ENCODE peak calls at places on chromosome 5, in four cellular contexts. T is GM23338, V is breast epithelium, O is upper lobe of left lung. F is an unnamed sample.

GRCh38 chr5:89211836-89212235 is 328.9 kb upstream of the MEF2C start:
- DNase-seq in T (no peak), O (no peak), V (no peak), F (no peak)

GRCh38 chr5:125602184-125602583 is 821.0 kb upstream of the GRAMD2B start:
- DNase-seq in T (no peak), V (no peak), O (no peak), F (no peak)

GRCh38 chr5:3186711-3187450 is 408.8 kb upstream of the IRX1 start:
- DNase-seq in V (no peak), O (no peak), T (no peak), F (no peak)

GRCh38 chr5:179142434-179143198 is 82.4 kb downstream of the ZNF354C start:
- DNase-seq in O (no peak), V (no peak), T (no peak), F (no peak)

GRCh38 chr5:177304392-177305119 is 957 bp downstream of the PRELID1 start:
- DNase-seq in T (no peak), V (no peak), O (no peak), F (no peak)

GRCh38 chr5:167011196-167011595 is 1280.2 kb upstream of the WWC1 start:
- DNase-seq in V (no peak), T (no peak), O (no peak), F (no peak)

GRCh38 chr5:159777049-159777448 is 139.2 kb upstream of the ADRA1B start:
- DNase-seq in V (no peak), O (no peak), T (no peak), F (no peak)

GRCh38 chr5:65013141-65013540 is 244.4 kb downstream of the CWC27 start:
- DNase-seq in T (no peak), O (no peak), V (no peak), F (no peak)

GRCh38 chr5:71587709-71588532 is 781 bp downstream of the MCCC2 start:
- DNase-seq in O (no peak), V (no peak), T (peak), F (peak)

GRCh38 chr5:42898760-42899159 is 87.1 kb upstream of the SELENOP start:
- DNase-seq in V (no peak), T (no peak), O (no peak), F (no peak)

GRCh38 chr5:128406863-128407262 is 131.2 kb downstream of the FBN2 start:
- DNase-seq in T (peak), V (no peak), O (no peak), F (no peak)

GRCh38 chr5:41161271-41161670 is 52.1 kb downstream of the C6 start:
- DNase-seq in T (no peak), O (no peak), V (no peak), F (no peak)

GRCh38 chr5:78162253-78162862 is 132.1 kb downstream of the AP3B1 start:
- DNase-seq in O (no peak), V (no peak), T (peak), F (no peak)

GRCh38 chr5:180071418-180072255 is at the start of gene RNF130:
- DNase-seq in T (peak), V (peak), O (peak), F (peak)

GRCh38 chr5:39765381-39765780 is 340.6 kb upstream of the DAB2 start:
- DNase-seq in T (no peak), V (no peak), O (no peak), F (no peak)

GRCh38 chr5:179836225-179837019 is 15.7 kb downstream of the SQSTM1 start:
- DNase-seq in V (no peak), O (no peak), T (peak), F (no peak)

GRCh38 chr5:134575316-134575715 is 49.8 kb downstream of the JADE2 start:
- DNase-seq in O (no peak), V (no peak), T (no peak), F (no peak)

DNA sequence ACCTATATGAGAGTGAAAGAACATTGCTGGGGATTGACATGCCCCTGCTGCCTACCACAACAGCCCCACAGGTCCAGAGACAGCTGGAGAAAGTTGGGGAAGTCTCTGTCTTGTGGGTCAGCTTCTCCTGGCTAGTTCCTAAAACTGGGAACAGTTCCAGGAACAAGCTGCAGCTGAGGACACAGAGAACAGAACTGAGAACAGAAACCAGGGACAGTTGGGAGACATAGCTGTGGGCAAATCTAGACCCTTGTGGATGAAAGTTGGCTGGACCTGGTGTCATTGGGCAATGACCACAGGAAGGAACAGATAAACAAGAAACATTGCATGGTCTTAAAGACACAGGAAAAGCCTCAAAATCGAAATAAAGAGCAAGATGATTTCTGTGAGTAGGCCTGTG is 58.3 kb upstream of the MOCS2 start:
- DNase-seq in V (peak), O (no peak), T (no peak), F (no peak)
- TF ChIP-seq POLR2AphosphoS5 in V (no peak), O (peak), T (no peak), F (no peak)

GRCh38 chr5:51386916-51387853 is 3.9 kb downstream of the ISL1 start:
- DNase-seq in O (peak), T (peak), V (no peak), F (no peak)
- TF ChIP-seq POLR2AphosphoS5 in O (no peak), T (no peak), V (no peak), F (no peak)

GRCh38 chr5:113487411-113487778 is 858 bp downstream of the MCC start:
- DNase-seq in O (peak), T (peak), V (no peak), F (peak)

GRCh38 chr5:113489299-113489698 is 1.0 kb upstream of the MCC start:
- DNase-seq in T (no peak), V (peak), O (no peak), F (no peak)

GRCh38 chr5:113488645-113489184 is 462 bp upstream of the MCC start:
- DNase-seq in V (no peak), O (no peak), T (no peak), F (no peak)

GRCh38 chr5:113490317-113490716 is 2.1 kb upstream of the MCC start:
- DNase-seq in O (no peak), V (no peak), T (no peak), F (no peak)

DNA sequence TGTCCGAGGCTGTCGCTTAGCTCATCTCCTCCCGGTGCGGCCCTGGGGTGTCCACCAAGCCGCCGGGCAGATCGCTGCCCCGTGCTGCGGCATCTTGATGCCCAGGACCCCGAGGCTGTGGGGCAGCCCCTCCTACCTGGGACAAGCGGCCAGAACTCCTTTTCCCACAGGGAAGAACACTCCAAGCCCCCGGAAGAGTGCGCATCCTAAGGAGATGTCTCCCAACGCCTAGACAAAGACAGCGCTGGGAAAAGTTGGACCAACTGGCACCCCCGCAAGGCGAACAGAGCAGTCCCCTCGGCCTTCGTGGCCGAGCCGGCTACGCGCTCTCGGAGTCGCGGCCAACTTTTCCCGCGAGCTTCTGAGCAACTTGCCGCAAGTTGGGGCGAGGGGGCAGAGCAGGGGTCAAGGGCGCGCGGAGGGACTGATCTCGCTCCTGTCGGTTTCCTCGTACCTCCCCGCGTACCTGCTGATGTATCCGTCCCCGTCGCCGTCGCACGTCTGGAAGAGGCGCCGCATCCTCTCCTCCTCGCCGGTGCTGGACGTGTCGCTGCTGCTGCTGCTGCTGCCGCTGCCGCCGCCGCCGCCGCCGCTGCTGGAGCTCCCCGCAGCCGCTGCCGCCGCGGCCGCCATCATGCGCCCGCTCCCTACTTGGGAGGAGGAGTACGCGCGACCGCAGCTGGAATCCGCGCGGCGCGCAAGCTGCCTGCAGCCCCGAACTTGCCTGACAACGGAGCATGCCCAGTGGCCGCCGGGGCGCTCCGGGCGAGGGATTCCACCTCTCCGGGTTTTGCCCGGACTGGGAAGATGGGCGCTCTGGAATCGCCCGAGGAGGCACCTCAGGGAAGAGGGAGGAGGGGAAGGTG is at the start of gene MCC:
- DNase-seq in V (peak), T (peak), O (peak), F (peak)
- TF ChIP-seq POLR2AphosphoS5 in V (no peak), T (peak), O (no peak), F (no peak)

GRCh38 chr5:142151436-142152382 is 43.1 kb downstream of the NDFIP1 start:
- DNase-seq in T (peak), V (peak), O (no peak), F (peak)
- TF ChIP-seq POLR2AphosphoS5 in T (no peak), V (no peak), O (no peak), F (no peak)

DNA sequence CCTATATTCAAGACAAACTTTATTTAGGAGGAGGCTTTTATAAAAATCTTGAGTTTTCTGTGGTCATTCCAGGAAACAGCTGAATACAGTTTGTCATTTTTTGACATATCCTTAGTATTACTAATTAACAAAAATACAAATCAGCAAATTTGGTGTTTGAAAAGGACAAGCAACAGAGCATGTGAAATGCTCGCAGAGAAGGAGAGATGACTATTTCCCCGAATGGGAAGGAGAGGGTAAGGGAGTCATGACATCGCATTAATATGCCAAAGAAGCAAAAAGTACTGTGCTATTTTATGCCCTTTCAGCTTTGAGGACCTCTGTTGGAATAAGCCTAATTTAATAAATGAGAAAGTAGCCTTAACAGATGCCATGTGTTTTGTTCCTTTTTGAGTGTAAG is 1.8 kb downstream of the SMIM15 start:
- DNase-seq in V (no peak), T (no peak), O (no peak), F (no peak)
- TF ChIP-seq POLR2AphosphoS5 in V (no peak), T (no peak), O (no peak), F (no peak)

DNA sequence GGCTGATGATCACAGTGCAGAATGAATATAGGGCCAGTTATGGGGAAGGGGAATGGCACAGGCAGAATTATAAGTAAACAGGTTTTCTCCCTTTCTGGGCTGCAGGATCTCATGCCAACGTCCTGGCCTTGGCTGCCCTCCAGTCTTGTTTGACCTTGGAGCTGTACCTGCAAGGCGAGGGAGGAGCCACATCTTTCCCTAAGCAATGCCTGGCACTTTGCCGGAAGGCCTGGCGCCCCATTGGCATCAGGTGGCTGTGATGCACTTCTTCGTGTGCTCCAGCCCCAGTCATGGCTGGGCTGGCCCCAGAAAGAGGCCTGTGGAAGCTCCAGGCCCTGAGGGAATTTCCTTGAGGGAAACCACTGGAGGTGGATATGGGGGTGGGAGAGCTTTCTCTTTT is 16.7 kb upstream of the IQGAP2 start:
- DNase-seq in O (peak), V (peak), T (no peak), F (no peak)
- TF ChIP-seq POLR2AphosphoS5 in O (no peak), V (no peak), T (no peak), F (no peak)

F was measured in GM12891.